ENCODE peak calls at places on chromosomes 2 and 18, in nine cellular contexts. One of them, this sample, is unnamed.

GRCh38 chr2:168449419-168449818 is 6.7 kb upstream of the CERS6 start:
- DNase-seq in caudate nucleus: no peak
- DNase-seq in Ammon's horn: no peak
- DNase-seq in left lung: no peak
- DNase-seq in HT1080: no peak
- DNase-seq in NCI-H2081: no peak
- DNase-seq in SHP77: no peak
- DNase-seq in LNCaP clone FGC: no peak
- DNase-seq in activated T-cell treated with anti-CD3 and anti-CD28 coated beads for 1 hour: no peak
- DNase-seq in this sample: no peak

GRCh38 chr2:237500681-237501424 is 13.8 kb downstream of the MLPH start:
- DNase-seq in caudate nucleus: no peak
- DNase-seq in Ammon's horn: no peak
- DNase-seq in left lung: no peak
- DNase-seq in HT1080: peak
- DNase-seq in NCI-H2081: no peak
- DNase-seq in SHP77: no peak
- DNase-seq in LNCaP clone FGC: no peak
- DNase-seq in activated T-cell treated with anti-CD3 and anti-CD28 coated beads for 1 hour: no peak
- DNase-seq in this sample: peak

GRCh38 chr2:117985092-117985491 is 28.8 kb downstream of the CCDC93 start:
- DNase-seq in caudate nucleus: no peak
- DNase-seq in Ammon's horn: peak
- DNase-seq in left lung: no peak
- DNase-seq in HT1080: no peak
- DNase-seq in NCI-H2081: no peak
- DNase-seq in SHP77: no peak
- DNase-seq in LNCaP clone FGC: no peak
- DNase-seq in activated T-cell treated with anti-CD3 and anti-CD28 coated beads for 1 hour: no peak
- DNase-seq in this sample: peak

GRCh38 chr2:218005486-218005885 is 2.7 kb upstream of the TNS1 start:
- DNase-seq in caudate nucleus: no peak
- DNase-seq in Ammon's horn: no peak
- DNase-seq in left lung: no peak
- DNase-seq in HT1080: no peak
- DNase-seq in NCI-H2081: no peak
- DNase-seq in SHP77: no peak
- DNase-seq in LNCaP clone FGC: no peak
- DNase-seq in activated T-cell treated with anti-CD3 and anti-CD28 coated beads for 1 hour: no peak
- DNase-seq in this sample: peak

GRCh38 chr2:238860966-238861730 is 13.3 kb downstream of the TWIST2 start:
- DNase-seq in caudate nucleus: no peak
- DNase-seq in Ammon's horn: no peak
- DNase-seq in left lung: no peak
- DNase-seq in HT1080: no peak
- DNase-seq in NCI-H2081: no peak
- DNase-seq in SHP77: no peak
- DNase-seq in LNCaP clone FGC: no peak
- DNase-seq in activated T-cell treated with anti-CD3 and anti-CD28 coated beads for 1 hour: no peak
- DNase-seq in this sample: no peak

GRCh38 chr2:46873632-46874068 is 42.0 kb downstream of the MCFD2 start:
- DNase-seq in caudate nucleus: no peak
- DNase-seq in Ammon's horn: peak
- DNase-seq in left lung: no peak
- DNase-seq in HT1080: peak
- DNase-seq in NCI-H2081: no peak
- DNase-seq in SHP77: no peak
- DNase-seq in LNCaP clone FGC: no peak
- DNase-seq in activated T-cell treated with anti-CD3 and anti-CD28 coated beads for 1 hour: no peak
- DNase-seq in this sample: peak

GRCh38 chr2:222424281-222424728 is at the start of gene SGPP2:
- DNase-seq in caudate nucleus: peak
- DNase-seq in Ammon's horn: no peak
- DNase-seq in left lung: peak
- DNase-seq in HT1080: no peak
- DNase-seq in NCI-H2081: peak
- DNase-seq in SHP77: no peak
- DNase-seq in LNCaP clone FGC: no peak
- DNase-seq in activated T-cell treated with anti-CD3 and anti-CD28 coated beads for 1 hour: no peak
- DNase-seq in this sample: no peak

GRCh38 chr2:110867078-110867477 is 134.7 kb downstream of the ACOXL start:
- DNase-seq in caudate nucleus: no peak
- DNase-seq in Ammon's horn: no peak
- DNase-seq in left lung: no peak
- DNase-seq in HT1080: no peak
- DNase-seq in NCI-H2081: no peak
- DNase-seq in SHP77: no peak
- DNase-seq in LNCaP clone FGC: no peak
- DNase-seq in activated T-cell treated with anti-CD3 and anti-CD28 coated beads for 1 hour: no peak
- DNase-seq in this sample: no peak

GRCh38 chr18:45879681-45880655 is 54.5 kb downstream of the SIGLEC15 start:
- DNase-seq in caudate nucleus: peak
- DNase-seq in Ammon's horn: peak
- DNase-seq in left lung: peak
- DNase-seq in HT1080: peak
- DNase-seq in NCI-H2081: peak
- DNase-seq in SHP77: peak
- DNase-seq in LNCaP clone FGC: no peak
- DNase-seq in activated T-cell treated with anti-CD3 and anti-CD28 coated beads for 1 hour: peak
- DNase-seq in this sample: peak

GRCh38 chr2:41736105-41736567 is 311.7 kb upstream of the PKDCC start:
- DNase-seq in caudate nucleus: no peak
- DNase-seq in Ammon's horn: peak
- DNase-seq in left lung: no peak
- DNase-seq in HT1080: peak
- DNase-seq in NCI-H2081: no peak
- DNase-seq in SHP77: no peak
- DNase-seq in LNCaP clone FGC: no peak
- DNase-seq in activated T-cell treated with anti-CD3 and anti-CD28 coated beads for 1 hour: no peak
- DNase-seq in this sample: peak

GRCh38 chr2:241773511-241774418 is 2.9 kb upstream of the GAL3ST2 start:
- DNase-seq in caudate nucleus: no peak
- DNase-seq in Ammon's horn: no peak
- DNase-seq in left lung: no peak
- DNase-seq in HT1080: no peak
- DNase-seq in NCI-H2081: peak
- DNase-seq in SHP77: peak
- DNase-seq in LNCaP clone FGC: peak
- DNase-seq in activated T-cell treated with anti-CD3 and anti-CD28 coated beads for 1 hour: no peak
- DNase-seq in this sample: no peak

GRCh38 chr18:13437801-13438506 is 219.4 kb downstream of the LDLRAD4 start:
- DNase-seq in caudate nucleus: no peak
- DNase-seq in Ammon's horn: no peak
- DNase-seq in left lung: no peak
- DNase-seq in HT1080: no peak
- DNase-seq in NCI-H2081: no peak
- DNase-seq in SHP77: no peak
- DNase-seq in LNCaP clone FGC: no peak
- DNase-seq in activated T-cell treated with anti-CD3 and anti-CD28 coated beads for 1 hour: peak
- DNase-seq in this sample: no peak

GRCh38 chr2:118569876-118570535 is 277.4 kb downstream of the EN1 start:
- DNase-seq in caudate nucleus: no peak
- DNase-seq in Ammon's horn: peak
- DNase-seq in left lung: no peak
- DNase-seq in HT1080: no peak
- DNase-seq in NCI-H2081: no peak
- DNase-seq in SHP77: no peak
- DNase-seq in LNCaP clone FGC: no peak
- DNase-seq in activated T-cell treated with anti-CD3 and anti-CD28 coated beads for 1 hour: no peak
- DNase-seq in this sample: no peak

GRCh38 chr2:165725421-165725820 is 68.6 kb downstream of the GALNT3 start:
- DNase-seq in caudate nucleus: no peak
- DNase-seq in Ammon's horn: no peak
- DNase-seq in left lung: no peak
- DNase-seq in HT1080: peak
- DNase-seq in NCI-H2081: no peak
- DNase-seq in SHP77: no peak
- DNase-seq in LNCaP clone FGC: no peak
- DNase-seq in activated T-cell treated with anti-CD3 and anti-CD28 coated beads for 1 hour: no peak
- DNase-seq in this sample: peak

GRCh38 chr2:232276084-232276738 is 102.3 kb upstream of the ALPP start:
- DNase-seq in caudate nucleus: no peak
- DNase-seq in Ammon's horn: no peak
- DNase-seq in left lung: no peak
- DNase-seq in HT1080: no peak
- DNase-seq in NCI-H2081: peak
- DNase-seq in SHP77: no peak
- DNase-seq in LNCaP clone FGC: no peak
- DNase-seq in activated T-cell treated with anti-CD3 and anti-CD28 coated beads for 1 hour: no peak
- DNase-seq in this sample: no peak

GRCh38 chr2:46325178-46325928 is 28.1 kb downstream of the EPAS1 start:
- DNase-seq in caudate nucleus: no peak
- DNase-seq in Ammon's horn: no peak
- DNase-seq in left lung: no peak
- DNase-seq in HT1080: peak
- DNase-seq in NCI-H2081: no peak
- DNase-seq in SHP77: no peak
- DNase-seq in LNCaP clone FGC: no peak
- DNase-seq in activated T-cell treated with anti-CD3 and anti-CD28 coated beads for 1 hour: no peak
- DNase-seq in this sample: peak

GRCh38 chr2:226336283-226336682 is 463.3 kb downstream of the IRS1 start:
- DNase-seq in caudate nucleus: no peak
- DNase-seq in Ammon's horn: no peak
- DNase-seq in left lung: no peak
- DNase-seq in HT1080: peak
- DNase-seq in NCI-H2081: no peak
- DNase-seq in SHP77: no peak
- DNase-seq in LNCaP clone FGC: no peak
- DNase-seq in activated T-cell treated with anti-CD3 and anti-CD28 coated beads for 1 hour: no peak
- DNase-seq in this sample: no peak

GRCh38 chr18:7452331-7452730 is 114.8 kb upstream of the PTPRM start:
- DNase-seq in caudate nucleus: peak
- DNase-seq in Ammon's horn: peak
- DNase-seq in left lung: no peak
- DNase-seq in HT1080: peak
- DNase-seq in NCI-H2081: no peak
- DNase-seq in SHP77: no peak
- DNase-seq in LNCaP clone FGC: no peak
- DNase-seq in activated T-cell treated with anti-CD3 and anti-CD28 coated beads for 1 hour: no peak
- DNase-seq in this sample: peak

GRCh38 chr2:141142025-141142424 is 988.8 kb downstream of the LRP1B start:
- DNase-seq in caudate nucleus: no peak
- DNase-seq in Ammon's horn: no peak
- DNase-seq in left lung: no peak
- DNase-seq in HT1080: no peak
- DNase-seq in NCI-H2081: no peak
- DNase-seq in SHP77: no peak
- DNase-seq in LNCaP clone FGC: no peak
- DNase-seq in activated T-cell treated with anti-CD3 and anti-CD28 coated beads for 1 hour: no peak
- DNase-seq in this sample: no peak

GRCh38 chr2:54492335-54492734 is 36.2 kb downstream of the SPTBN1 start:
- DNase-seq in caudate nucleus: no peak
- DNase-seq in Ammon's horn: no peak
- DNase-seq in left lung: no peak
- DNase-seq in HT1080: no peak
- DNase-seq in NCI-H2081: no peak
- DNase-seq in SHP77: no peak
- DNase-seq in LNCaP clone FGC: no peak
- DNase-seq in activated T-cell treated with anti-CD3 and anti-CD28 coated beads for 1 hour: no peak
- DNase-seq in this sample: no peak